ENCODE peak calls at places on chromosomes 5 and 9, in five cellular contexts. H, P, Z, X and B are unnamed samples. For H3K4me1, the result is how much of the 10 kb centered on the place peaks cover.

GRCh38 chr5:17069995-17070405 is 133.9 kb upstream of the MYO10 start:
- DNase-seq in H (no peak), X (no peak), P (no peak), Z (no peak), B (no peak)

GRCh38 chr9:131402738-131403492 is 9.0 kb downstream of the PRRC2B start:
- DNase-seq in P (peak), H (peak), Z (no peak), X (peak), B (no peak)

GRCh38 chr9:93905473-93906133 is 49.6 kb downstream of the BARX1 start:
- DNase-seq in X (no peak), H (no peak), P (peak), Z (no peak), B (no peak)

GRCh38 chr9:132069046-132069898 is 10.4 kb downstream of the MED27 start:
- DNase-seq in Z (no peak), X (no peak), H (no peak), P (no peak), B (no peak)

GRCh38 chr9:136044971-136045594 is 50.0 kb downstream of the NACC2 start:
- DNase-seq in H (no peak), P (no peak), Z (no peak), X (no peak), B (no peak)

GRCh38 chr9:3962467-3962866 is 337.4 kb downstream of the GLIS3 start:
- DNase-seq in X (no peak), Z (no peak), H (no peak), P (no peak), B (no peak)

GRCh38 chr9:119938871-119939270 is 569.6 kb upstream of the BRINP1 start:
- DNase-seq in Z (no peak), H (no peak), P (no peak), X (no peak), B (no peak)

GRCh38 chr5:29148073-29148472 is 2045.4 kb upstream of the CDH6 start:
- DNase-seq in H (no peak), Z (no peak), P (no peak), X (no peak), B (no peak)

GRCh38 chr5:73158313-73158712 is 14.7 kb upstream of the TMEM174 start:
- DNase-seq in X (no peak), P (no peak), Z (no peak), H (no peak), B (no peak)

GRCh38 chr9:134492281-134492691 is 149.3 kb upstream of the COL5A1 start:
- DNase-seq in X (no peak), H (peak), Z (no peak), P (peak), B (no peak)

GRCh38 chr9:98084396-98084795 is 27.9 kb downstream of the NANS start:
- DNase-seq in Z (no peak), H (no peak), P (no peak), X (no peak), B (no peak)

GRCh38 chr9:127280880-127281660 is 16.5 kb downstream of the GARNL3 start:
- DNase-seq in P (no peak), Z (no peak), X (no peak), H (peak), B (no peak)

GRCh38 chr9:68426755-68427154 is 70.3 kb downstream of the PGM5 start:
- DNase-seq in X (no peak), Z (no peak), P (no peak), H (no peak), B (no peak)

GRCh38 chr5:58090704-58091103 is 369.2 kb downstream of the PLK2 start:
- DNase-seq in Z (no peak), H (no peak), X (no peak), P (no peak), B (no peak)

DNA sequence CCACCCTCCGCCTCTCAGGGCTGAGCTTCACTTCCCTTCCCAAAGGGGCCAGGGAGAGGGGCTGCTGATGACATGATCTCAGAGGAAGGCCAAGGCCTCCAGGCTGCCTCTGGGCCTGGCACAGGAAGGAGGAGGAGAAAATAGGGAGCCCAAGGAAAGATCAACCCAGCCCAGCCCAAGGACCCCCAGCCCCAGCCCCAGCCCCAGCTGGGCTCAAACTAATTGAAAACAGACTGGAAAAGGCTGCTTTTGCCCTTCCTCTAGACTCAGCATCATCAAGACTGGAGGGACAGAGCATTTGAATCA is 18.3 kb upstream of the KCNIP1 start:
- DNase-seq in H (no peak), X (no peak), P (no peak), Z (no peak), B (no peak)
- H3K4me3 ChIP-seq in H (no peak), X (no peak), P (no peak), Z (no peak), B (no peak)

DNA sequence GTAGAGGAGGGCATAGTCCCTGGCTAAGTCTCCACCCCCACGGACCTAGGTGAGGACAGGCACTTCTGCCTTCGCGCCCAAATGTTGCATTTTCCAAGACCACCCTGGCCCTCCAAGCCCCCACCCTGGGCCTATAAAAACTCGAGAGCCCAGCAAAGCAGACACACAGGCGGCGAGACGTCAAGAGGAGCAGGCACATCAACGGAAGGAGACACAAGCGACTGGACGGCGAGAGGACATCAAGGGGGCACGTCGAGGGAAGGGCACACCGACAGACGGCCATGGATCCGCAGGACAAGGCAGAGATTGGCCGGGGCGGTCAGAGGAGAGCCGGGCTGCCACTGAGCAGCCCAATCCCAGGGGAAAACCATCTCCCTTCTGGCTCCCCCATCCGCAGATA is 348.0 kb downstream of the MTRR start:
- DNase-seq in P (no peak), Z (no peak), H (no peak), X (no peak), B (no peak)
- H3K4me1 ChIP-seq in P (under half), Z (under half), H (under half), X (under half), B (under half)

GRCh38 chr5:142319560-142320426 is 5.0 kb downstream of the SPRY4 start:
- DNase-seq in H (no peak), Z (no peak), P (no peak), X (no peak), B (no peak)
- H3K27ac ChIP-seq in H (peak), Z (no peak), P (peak), X (peak), B (no peak)

DNA sequence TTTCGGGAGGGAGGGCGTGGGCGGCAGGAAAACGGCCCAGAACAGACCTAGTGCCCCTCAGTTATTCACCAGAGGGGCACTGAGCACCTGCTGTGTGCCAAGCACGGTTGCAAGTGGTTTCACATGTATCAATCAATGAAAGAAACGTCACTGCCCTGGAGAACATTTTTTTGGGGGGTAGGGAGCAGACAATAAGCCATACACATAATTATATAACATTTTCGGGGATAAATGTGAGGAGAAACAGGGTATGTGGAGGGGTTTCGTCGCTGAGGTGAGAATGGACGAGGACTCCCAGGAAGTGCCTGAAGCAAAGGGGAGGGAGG is 444 bp upstream of the ZNF354A start:
- DNase-seq in H (no peak), P (no peak), Z (no peak), X (no peak), B (no peak)
- H3K4me3 ChIP-seq in H (peak), P (peak), Z (peak), X (peak), B (no peak)

GRCh38 chr5:395921-396714 is 46.9 kb upstream of the EXOC3 start:
- DNase-seq in P (peak), X (peak), Z (no peak), H (no peak), B (no peak)
- H3K4me1 ChIP-seq in P (under half), X (under half), Z (under half), H (under half), B (under half)

GRCh38 chr5:175392236-175392635 is 51.7 kb downstream of the DRD1 start:
- DNase-seq in X (no peak), Z (no peak), H (no peak), P (no peak), B (no peak)

GRCh38 chr5:175393922-175394321 is 50.1 kb downstream of the DRD1 start:
- DNase-seq in H (no peak), X (no peak), Z (no peak), P (no peak), B (no peak)

GRCh38 chr5:175390352-175391083 is 53.5 kb downstream of the DRD1 start:
- DNase-seq in X (no peak), H (no peak), P (no peak), Z (no peak), B (no peak)

DNA sequence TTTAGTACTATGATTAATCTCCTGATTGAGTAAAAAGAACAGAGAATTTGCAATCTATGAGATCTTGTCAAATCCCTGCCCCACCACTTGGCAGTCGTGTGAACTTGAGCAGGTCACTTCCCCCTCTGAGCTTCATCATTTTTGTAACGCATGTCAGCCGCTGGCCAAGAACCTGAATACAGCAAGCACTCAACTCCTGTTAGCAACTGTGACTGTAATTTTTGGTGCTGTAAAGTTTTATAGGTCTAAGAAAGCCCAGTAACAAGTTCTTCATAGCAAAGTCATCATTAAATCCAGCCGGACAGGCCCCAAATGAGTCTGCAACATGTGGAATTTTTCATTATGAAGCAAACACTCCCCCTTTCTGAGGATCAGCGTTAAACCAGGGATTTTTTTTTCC is 49.4 kb downstream of the DRD1 start:
- DNase-seq in H (no peak), Z (no peak), X (no peak), P (no peak), B (no peak)
- H3K27ac ChIP-seq in H (no peak), Z (no peak), X (no peak), P (no peak), B (no peak)

DNA sequence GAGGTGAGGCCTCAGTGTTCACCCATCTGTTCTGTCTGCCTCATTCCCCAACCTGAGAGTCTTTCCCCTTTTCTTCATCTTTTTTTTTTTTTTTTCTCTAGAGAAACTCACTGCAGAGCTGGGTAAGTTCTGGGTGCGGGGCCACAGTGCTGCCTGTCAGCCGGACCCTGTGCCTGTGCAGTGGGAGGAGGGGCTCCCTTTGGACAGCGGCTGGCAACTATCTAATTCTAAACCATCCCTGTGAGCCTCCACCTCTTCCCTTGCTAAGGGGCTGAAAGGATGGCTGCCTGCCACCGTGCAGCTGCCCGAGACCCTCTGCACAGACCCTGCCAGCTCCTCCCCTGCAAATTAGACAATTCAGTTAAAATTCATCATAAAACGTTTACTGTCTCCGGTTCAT is 14.1 kb downstream of the BTNL9 start:
- DNase-seq in X (no peak), H (no peak), P (no peak), Z (no peak), B (no peak)
- H3K4me3 ChIP-seq in X (peak), H (peak), P (peak), Z (peak), B (peak)

DNA sequence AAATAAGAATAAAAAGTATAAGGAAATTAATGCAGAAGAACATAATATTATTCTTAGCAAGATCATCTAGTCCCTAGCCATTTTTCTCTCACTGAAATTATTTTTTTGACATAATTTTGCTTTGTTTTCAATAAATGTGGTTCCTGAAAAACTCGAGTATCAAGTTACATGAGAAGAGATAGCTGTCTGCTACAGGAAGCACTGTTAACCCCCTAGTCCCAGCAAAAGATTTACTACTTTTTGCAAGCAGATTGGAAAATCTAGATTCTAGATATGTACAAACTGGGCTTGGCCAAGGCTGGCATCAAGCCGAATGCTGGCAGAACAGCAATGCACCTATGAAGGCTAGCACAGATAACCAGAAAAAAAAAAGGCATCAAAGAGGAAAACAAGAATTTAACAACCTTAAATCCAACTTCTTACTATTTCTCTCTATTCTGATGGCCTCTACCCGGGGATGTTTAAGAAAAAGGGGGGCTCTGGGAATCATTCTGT is 21.9 kb upstream of the ISCA1 start:
- DNase-seq in H (no peak), Z (no peak), P (no peak), X (no peak), B (no peak)
- H3K4me1 ChIP-seq in H (under half), Z (under half), P (under half), X (under half), B (under half)

GRCh38 chr9:129811967-129812363 is 9.0 kb downstream of the TOR1B start:
- DNase-seq in H (no peak), X (peak), P (no peak), Z (no peak), B (no peak)

GRCh38 chr9:129812385-129812784 is 9.4 kb downstream of the TOR1B start:
- DNase-seq in P (no peak), Z (no peak), H (no peak), X (peak), B (no peak)

GRCh38 chr9:129809346-129809745 is 6.4 kb downstream of the TOR1B start:
- DNase-seq in H (no peak), P (no peak), X (peak), Z (no peak), B (no peak)

GRCh38 chr9:129810788-129811187 is 7.8 kb downstream of the TOR1B start:
- DNase-seq in X (peak), H (no peak), Z (no peak), P (no peak), B (no peak)

GRCh38 chr9:129810116-129810515 is 7.1 kb downstream of the TOR1B start:
- DNase-seq in X (peak), P (no peak), H (no peak), Z (no peak), B (no peak)
- H3K27ac ChIP-seq in X (no peak), P (no peak), H (no peak), Z (no peak), B (no peak)

DNA sequence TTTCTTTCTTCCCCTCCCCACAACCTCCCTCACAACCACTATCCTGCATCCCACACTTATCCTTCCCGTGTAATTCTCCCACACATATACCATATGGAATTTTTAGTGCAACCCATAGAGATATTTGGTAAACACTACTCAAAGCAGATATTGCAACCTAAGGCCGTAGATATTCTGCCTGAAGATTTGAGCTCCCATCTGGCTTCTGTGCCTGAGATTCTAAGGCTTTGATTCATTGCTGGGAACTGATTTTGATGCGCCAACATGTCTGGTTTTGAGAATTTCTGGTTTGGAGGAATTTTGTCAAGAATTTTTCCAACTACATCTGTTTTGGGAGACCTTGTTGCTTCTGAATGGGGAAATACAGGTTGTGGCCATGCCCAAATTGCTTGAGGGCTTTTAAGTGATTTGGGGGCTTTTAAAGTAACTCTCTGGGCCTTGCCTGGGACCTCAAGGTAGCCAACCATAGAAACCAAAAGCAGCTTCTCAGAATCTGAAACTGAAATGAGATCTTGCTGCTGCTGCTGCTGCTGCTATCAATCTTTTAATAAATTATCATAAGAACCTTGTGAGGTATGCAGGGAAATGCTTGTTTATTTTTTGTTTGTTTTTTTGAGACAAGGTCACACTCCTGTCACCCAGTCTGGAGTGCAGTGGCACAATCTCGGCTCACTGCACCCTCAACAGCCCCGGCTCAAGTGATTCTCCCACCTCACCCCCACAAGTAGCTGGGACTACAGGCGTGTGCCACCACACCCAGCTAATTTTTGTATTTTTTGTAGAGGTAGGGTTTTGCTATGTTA is 36.2 kb downstream of the PLAC8L1 start:
- DNase-seq in X (no peak), Z (no peak), P (no peak), H (no peak), B (no peak)
- H3K4me3 ChIP-seq in X (no peak), Z (no peak), P (no peak), H (no peak), B (no peak)